ENCODE peak calls at places on chromosomes 13 and 19, in seven cellular contexts. S, I, T, M, L, K and B are unnamed samples.

GRCh38 chr13:97353927-97354326 is 80.0 kb upstream of the RAP2A start:
- DNase-seq in M (no peak), T (no peak), L (no peak), K (no peak), S (no peak), I (no peak), B (no peak)

GRCh38 chr13:49643003-49643651 is 14.8 kb downstream of the ARL11 start:
- DNase-seq in S (no peak), M (no peak), T (no peak), K (peak), I (no peak), L (no peak), B (no peak)

GRCh38 chr19:34667349-34668076 is 9.4 kb downstream of the SCGB2B2 start:
- DNase-seq in L (peak), K (no peak), I (no peak), M (no peak), T (peak), S (peak), B (no peak)

GRCh38 chr19:19600793-19601346 is 17.6 kb downstream of the PBX4 start:
- DNase-seq in T (no peak), M (no peak), S (no peak), I (no peak), L (no peak), K (no peak), B (no peak)

GRCh38 chr13:51614350-51614786 is 30.1 kb downstream of the WDFY2 start:
- DNase-seq in I (no peak), S (no peak), T (no peak), M (no peak), K (peak), L (no peak), B (peak)

GRCh38 chr19:1037553-1038115 is 2.3 kb upstream of the ABCA7 start:
- DNase-seq in K (no peak), T (no peak), M (no peak), S (no peak), L (no peak), I (no peak), B (no peak)

GRCh38 chr13:40983269-40983668 is 35.8 kb downstream of the ELF1 start:
- DNase-seq in I (no peak), K (no peak), M (no peak), T (no peak), S (no peak), L (no peak), B (no peak)

GRCh38 chr13:35771898-35772297 is 295.4 kb upstream of the MAB21L1 start:
- DNase-seq in L (no peak), K (no peak), T (peak), M (no peak), S (no peak), I (no peak), B (no peak)

GRCh38 chr13:105196052-105196451 is 1339.4 kb downstream of the EFNB2 start:
- DNase-seq in S (no peak), I (no peak), L (no peak), T (peak), K (no peak), M (peak), B (no peak)

GRCh38 chr13:56907766-56908165 is 233.0 kb upstream of the PRR20A start:
- DNase-seq in M (no peak), I (no peak), T (no peak), S (no peak), L (no peak), K (no peak), B (no peak)

GRCh38 chr13:33235078-33235477 is 50.5 kb downstream of the STARD13 start:
- DNase-seq in M (no peak), L (peak), S (no peak), T (no peak), I (no peak), K (no peak), B (no peak)

GRCh38 chr19:57068921-57069697 is 50.7 kb upstream of the USP29 start:
- DNase-seq in K (no peak), T (peak), S (peak), M (no peak), I (no peak), L (peak), B (peak)

GRCh38 chr13:45773944-45774343 is 71.8 kb downstream of the CBY2 start:
- DNase-seq in T (no peak), I (no peak), S (no peak), M (no peak), K (no peak), L (no peak), B (no peak)

GRCh38 chr19:49570138-49570856 is 10.1 kb downstream of the NOSIP start:
- DNase-seq in I (no peak), S (peak), T (peak), K (peak), M (peak), L (peak), B (peak)

GRCh38 chr19:30091856-30092255 is 149.8 kb downstream of the URI1 start:
- DNase-seq in S (no peak), M (no peak), T (no peak), I (no peak), L (no peak), K (no peak), B (no peak)

GRCh38 chr19:50969413-50969760 is at the start of gene KLK6:
- DNase-seq in K (no peak), I (no peak), M (no peak), S (no peak), L (peak), T (no peak), B (no peak)

GRCh38 chr19:34291235-34291634 is 36.9 kb downstream of the GARRE1 start:
- DNase-seq in M (no peak), I (no peak), L (no peak), K (no peak), T (no peak), S (no peak), B (no peak)

GRCh38 chr13:36712785-36713184 is 39.0 kb downstream of the SERTM1 start:
- DNase-seq in T (no peak), I (no peak), K (no peak), S (no peak), L (no peak), M (no peak), B (peak)

GRCh38 chr13:48302920-48303330 is 626 bp upstream of the RB1 start:
- DNase-seq in I (no peak), T (no peak), L (no peak), S (no peak), M (no peak), K (no peak), B (no peak)

GRCh38 chr13:43583331-43583730 is 203.4 kb downstream of the ENOX1 start:
- DNase-seq in L (no peak), K (no peak), I (no peak), S (no peak), M (no peak), T (no peak), B (no peak)

GRCh38 chr19:19262190-19263057 is 10.7 kb downstream of the TM6SF2 start:
- DNase-seq in K (no peak), S (peak), L (no peak), T (peak), M (no peak), I (no peak), B (peak)

GRCh38 chr19:30788105-30788765 is 416.1 kb downstream of the ZNF536 start:
- DNase-seq in L (no peak), T (no peak), I (no peak), K (no peak), M (no peak), S (no peak), B (no peak)

GRCh38 chr19:29662604-29663404 is 2.5 kb upstream of the PLEKHF1 start:
- DNase-seq in S (peak), L (no peak), M (peak), K (no peak), T (no peak), I (no peak), B (no peak)

GRCh38 chr19:12034610-12035009 is 869 bp downstream of the ZNF433 start:
- DNase-seq in T (peak), I (no peak), L (no peak), K (no peak), S (no peak), M (no peak), B (peak)

GRCh38 chr13:75788494-75788991 is 152.4 kb downstream of the LMO7 start:
- DNase-seq in K (no peak), M (peak), L (no peak), S (no peak), T (no peak), I (no peak), B (no peak)

GRCh38 chr13:77511552-77511951 is 24.0 kb upstream of the SCEL start:
- DNase-seq in S (no peak), I (no peak), K (no peak), T (no peak), M (peak), L (no peak), B (no peak)

GRCh38 chr13:50197705-50198104 is 182.5 kb downstream of the KCNRG start:
- DNase-seq in L (no peak), M (no peak), I (no peak), S (no peak), T (no peak), K (no peak), B (no peak)

GRCh38 chr13:62583466-62583865 is 1167.8 kb upstream of the PCDH20 start:
- DNase-seq in M (no peak), T (no peak), S (no peak), L (no peak), K (no peak), I (no peak), B (no peak)

GRCh38 chr13:79448413-79448812 is 32.5 kb upstream of the NDFIP2 start:
- DNase-seq in T (no peak), K (peak), L (no peak), M (no peak), S (no peak), I (no peak), B (no peak)

GRCh38 chr13:49292742-49293498 is 45.2 kb downstream of the CDADC1 start:
- DNase-seq in I (no peak), S (peak), T (no peak), L (no peak), K (no peak), M (no peak), B (peak)

GRCh38 chr19:33486407-33486806 is 35.2 kb downstream of the PEPD start:
- DNase-seq in L (no peak), K (no peak), T (no peak), S (no peak), M (no peak), I (no peak), B (no peak)

GRCh38 chr19:46303702-46304397 is 7.0 kb downstream of the HIF3A start:
- DNase-seq in I (no peak), L (no peak), K (no peak), T (peak), M (peak), S (peak), B (peak)

GRCh38 chr13:99630269-99630898 is 129.1 kb downstream of the TM9SF2 start:
- DNase-seq in M (no peak), T (no peak), K (no peak), S (no peak), I (no peak), L (no peak), B (no peak)

GRCh38 chr13:97043302-97043701 is 49.0 kb upstream of the OXGR1 start:
- DNase-seq in T (no peak), M (no peak), L (no peak), S (no peak), I (no peak), K (no peak), B (no peak)

GRCh38 chr19:18113827-18114226 is 16.2 kb downstream of the MAST3 start:
- DNase-seq in L (no peak), I (no peak), K (no peak), T (no peak), M (no peak), S (no peak), B (no peak)

DNA sequence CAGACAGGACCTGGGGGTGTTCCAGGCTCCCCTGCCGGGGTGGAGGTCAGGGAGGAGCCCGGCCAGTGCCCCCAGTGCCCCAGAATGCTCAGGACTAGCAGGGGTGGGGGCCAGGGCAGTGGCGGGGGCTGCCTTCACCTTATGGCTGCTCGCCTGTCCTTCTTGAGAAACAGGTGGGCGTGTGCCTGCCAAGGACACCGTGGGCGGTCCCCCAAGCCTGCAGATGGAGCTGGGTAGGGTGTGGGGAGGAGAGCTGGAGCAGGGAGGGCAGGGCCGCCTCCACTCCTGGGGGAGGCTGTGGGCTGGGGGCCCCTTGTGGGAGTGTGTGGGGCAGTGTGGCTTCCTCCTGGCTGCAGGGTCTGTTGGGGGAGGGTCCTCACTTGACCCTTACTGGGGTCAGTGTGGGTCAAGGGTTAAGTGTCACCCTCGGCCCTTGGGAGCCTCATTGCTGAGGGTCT is 160.0 kb downstream of the KDM4B start:
- DNase-seq in M (no peak), T (no peak), L (no peak), K (no peak), S (no peak), I (no peak), B (no peak)
- TF ChIP-seq REST in M (no peak), T (no peak), L (no peak), K (no peak), S (no peak), I (no peak), B (no peak)

DNA sequence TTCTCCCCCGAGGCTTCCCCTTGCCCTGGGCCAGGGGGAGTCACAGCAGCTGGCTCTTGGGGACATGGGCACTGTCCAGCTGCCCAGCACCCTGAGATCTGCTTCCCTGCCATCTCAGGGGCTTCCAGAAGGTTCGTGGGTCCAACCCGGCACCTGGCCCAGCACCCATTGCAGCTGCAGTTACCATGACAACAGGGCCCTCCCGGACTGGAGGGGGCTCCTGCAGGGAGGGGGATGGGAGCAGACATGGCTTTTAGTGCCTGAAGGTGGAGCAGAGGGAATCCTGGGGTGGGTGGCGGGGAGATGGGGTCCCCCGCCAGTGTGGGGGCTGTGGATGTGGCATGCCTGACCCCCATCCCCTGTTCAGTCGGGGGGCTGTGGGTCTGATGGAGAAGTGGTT is 14.7 kb downstream of the PIN1 start:
- DNase-seq in M (no peak), S (no peak), I (no peak), T (no peak), L (no peak), K (no peak), B (no peak)
- TF ChIP-seq REST in M (no peak), S (no peak), I (no peak), T (no peak), L (no peak), K (no peak), B (no peak)

GRCh38 chr13:68063181-68063580 is 833.0 kb upstream of the PCDH9 start:
- DNase-seq in I (no peak), L (no peak), K (no peak), M (no peak), T (no peak), S (no peak), B (no peak)
- TF ChIP-seq REST in I (no peak), L (no peak), K (no peak), M (no peak), T (no peak), S (no peak), B (no peak)

GRCh38 chr19:32372726-32373613 is 27.6 kb downstream of the ZNF507 start:
- DNase-seq in L (peak), I (peak), T (peak), K (no peak), M (peak), S (no peak), B (no peak)
- TF ChIP-seq REST in L (no peak), I (peak), T (no peak), K (no peak), M (no peak), S (no peak), B (no peak)

DNA sequence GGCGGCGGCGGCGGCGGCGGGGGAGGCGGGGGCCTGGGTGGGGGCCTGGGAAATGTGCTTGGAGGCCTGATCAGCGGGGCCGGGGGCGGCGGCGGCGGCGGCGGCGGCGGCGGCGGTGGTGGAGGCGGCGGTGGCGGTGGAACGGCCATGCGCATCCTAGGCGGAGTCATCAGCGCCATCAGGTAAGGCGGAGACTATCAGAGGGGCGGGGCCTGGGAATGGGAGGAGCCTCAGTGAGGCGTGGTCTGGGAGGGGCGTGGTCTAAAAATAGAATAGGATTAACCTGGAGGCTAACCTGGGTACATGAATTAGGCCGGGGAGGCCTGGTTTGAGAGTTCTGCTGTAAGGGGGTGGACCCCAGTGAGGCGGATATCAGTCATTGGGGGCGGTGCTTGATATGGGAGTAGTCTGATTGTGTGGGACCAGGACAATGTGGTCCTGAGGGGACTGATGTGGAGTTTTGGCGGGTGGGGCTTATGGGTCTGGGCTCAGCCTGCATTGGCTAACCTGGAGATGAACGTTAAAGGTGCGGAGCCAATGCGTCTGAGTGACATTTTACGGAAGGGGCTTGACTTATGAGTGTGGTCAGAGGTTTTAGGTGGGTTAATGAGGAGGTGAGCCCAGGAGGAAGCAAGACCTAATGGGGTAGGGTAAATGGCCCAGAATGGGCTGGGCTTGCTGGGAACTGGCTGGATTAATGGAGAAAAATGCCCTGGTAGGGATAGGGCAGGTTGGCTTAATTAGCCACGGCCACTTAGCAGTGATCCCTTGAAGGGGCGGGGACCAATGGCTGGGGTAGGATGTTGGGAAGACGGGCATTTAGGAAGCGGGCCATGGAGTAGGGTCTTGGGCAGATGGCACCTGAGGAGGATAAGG is 1.4 kb downstream of the CAPNS1 start:
- DNase-seq in K (peak), T (peak), L (peak), M (peak), S (peak), I (peak), B (peak)
- TF ChIP-seq REST in K (no peak), T (no peak), L (no peak), M (no peak), S (no peak), I (no peak), B (no peak)

GRCh38 chr19:8616861-8617260 is 6.3 kb upstream of the ADAMTS10 start:
- DNase-seq in I (no peak), S (no peak), T (no peak), M (no peak), K (no peak), L (no peak), B (no peak)

GRCh38 chr19:8617984-8618383 is 7.5 kb upstream of the ADAMTS10 start:
- DNase-seq in I (no peak), M (no peak), K (no peak), L (no peak), T (no peak), S (no peak), B (no peak)

GRCh38 chr19:8614455-8614854 is 3.9 kb upstream of the ADAMTS10 start:
- DNase-seq in L (no peak), I (no peak), K (no peak), M (no peak), S (no peak), T (no peak), B (no peak)

GRCh38 chr19:8615022-8615421 is 4.5 kb upstream of the ADAMTS10 start:
- DNase-seq in M (no peak), T (no peak), I (no peak), K (no peak), L (no peak), S (no peak), B (no peak)

DNA sequence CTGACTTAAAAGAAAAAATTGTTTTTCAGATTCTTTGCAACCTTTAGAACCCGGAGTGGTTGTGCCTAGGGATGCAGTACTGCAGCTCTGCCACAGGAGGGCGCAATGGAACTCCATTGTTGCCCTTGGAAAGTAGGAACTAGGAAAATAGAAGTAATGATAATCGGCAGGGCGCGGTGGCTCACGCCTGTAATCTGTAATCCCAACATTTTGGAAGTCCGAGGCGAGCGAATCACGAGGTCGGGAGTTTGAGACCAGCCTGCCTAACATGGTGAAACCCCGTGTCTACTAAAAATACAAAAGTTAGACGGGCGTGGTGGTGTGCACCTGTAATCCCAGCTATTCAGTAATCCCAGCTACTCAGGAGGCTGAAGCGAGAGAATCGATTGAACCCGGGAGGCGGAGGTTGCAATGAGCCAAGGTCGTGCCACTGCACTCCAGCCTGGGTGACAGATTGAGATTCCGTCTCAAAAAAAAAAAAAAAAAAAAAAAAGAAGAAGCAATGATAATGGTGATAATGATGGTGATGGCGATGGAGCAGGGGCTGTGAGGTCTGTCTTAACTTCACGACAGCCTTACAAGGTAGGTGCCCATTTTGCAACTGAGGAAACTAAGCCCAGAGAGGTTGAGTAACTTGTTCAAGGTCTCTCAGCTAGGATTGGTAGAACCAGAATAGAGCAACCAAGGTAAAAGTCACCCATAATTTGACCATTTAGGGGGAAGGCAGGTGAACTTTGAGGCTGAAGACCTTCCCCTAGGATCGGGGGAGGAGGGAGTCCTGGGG is 5.5 kb upstream of the ADAMTS10 start:
- DNase-seq in K (peak), M (peak), T (peak), I (no peak), S (peak), L (peak), B (peak)
- TF ChIP-seq REST in K (no peak), M (no peak), T (no peak), I (no peak), S (no peak), L (no peak), B (no peak)

GRCh38 chr13:107554355-107554905 is 660.9 kb downstream of the LIG4 start:
- DNase-seq in M (no peak), L (no peak), T (no peak), S (no peak), K (no peak), I (no peak), B (no peak)
- TF ChIP-seq REST in M (no peak), L (no peak), T (no peak), S (no peak), K (no peak), I (no peak), B (no peak)

GRCh38 chr13:109226631-109227030 is 559.8 kb downstream of the IRS2 start:
- DNase-seq in S (no peak), I (no peak), K (no peak), M (no peak), L (no peak), T (no peak), B (no peak)
- TF ChIP-seq REST in S (no peak), I (no peak), K (no peak), M (no peak), L (no peak), T (no peak), B (no peak)

GRCh38 chr19:13234518-13234917 is 84.3 kb downstream of the IER2 start:
- DNase-seq in K (peak), S (peak), M (peak), L (peak), I (no peak), T (peak), B (peak)
- TF ChIP-seq REST in K (no peak), S (no peak), M (no peak), L (no peak), I (no peak), T (no peak), B (no peak)